ENCODE peak calls at places on chromosomes 4 and X, in four cellular contexts. D, J, G and S are unnamed samples. For H3K4me1, the result is how much of the 10 kb centered on the place peaks cover.

GRCh38 chrX:77949840-77950239 is 19.6 kb downstream of the PGAM4 start:
- DNase-seq in D (peak), J (no peak), G (no peak), S (no peak)

GRCh38 chr4:7186081-7186480 is 6.3 kb upstream of the SORCS2 start:
- DNase-seq in D (peak), J (no peak), G (no peak), S (no peak)

GRCh38 chr4:147610666-147611065 is 6.5 kb upstream of the TMEM184C start:
- DNase-seq in D (no peak), J (no peak), G (no peak), S (no peak)

GRCh38 chr4:31918891-31919290 is 1198.7 kb downstream of the PCDH7 start:
- DNase-seq in D (no peak), J (no peak), G (no peak), S (no peak)

GRCh38 chr4:150007512-150007911 is 70.7 kb upstream of the DCLK2 start:
- DNase-seq in D (no peak), J (no peak), G (no peak), S (no peak)

GRCh38 chr4:172042714-172043114 is 229.5 kb downstream of the GALNTL6 start:
- DNase-seq in D (no peak), J (no peak), G (no peak), S (no peak)

GRCh38 chr4:180745019-180745418 is 1498.2 kb upstream of the TENM3 start:
- DNase-seq in D (no peak), J (no peak), G (no peak), S (no peak)

GRCh38 chr4:179307297-179308136 is 1865.3 kb upstream of the AGA start:
- DNase-seq in D (peak), J (no peak), G (no peak), S (no peak)

GRCh38 chr4:98470831-98471230 is 187.6 kb downstream of the TSPAN5 start:
- DNase-seq in D (no peak), J (no peak), G (no peak), S (no peak)

GRCh38 chr4:27176400-27176799 is 315.8 kb downstream of the STIM2 start:
- DNase-seq in D (peak), J (no peak), G (no peak), S (no peak)

GRCh38 chr4:4922441-4922840 is 63.0 kb downstream of the MSX1 start:
- DNase-seq in D (no peak), J (no peak), G (no peak), S (no peak)

GRCh38 chr4:504076-504475 is 5.1 kb downstream of the PIGG start:
- DNase-seq in D (no peak), J (no peak), G (no peak), S (no peak)

GRCh38 chrX:9197231-9197630 is 163.3 kb upstream of the FAM9B start:
- DNase-seq in D (no peak), J (no peak), G (no peak), S (no peak)

GRCh38 chrX:97367149-97367548 is 483.4 kb downstream of the RPA4 start:
- DNase-seq in D (no peak), J (no peak), G (no peak), S (no peak)

GRCh38 chrX:112643721-112644120 is 36.0 kb downstream of the LHFPL1 start:
- DNase-seq in D (no peak), J (no peak), G (no peak), S (no peak)

GRCh38 chr4:122218762-122219161 is 66.6 kb downstream of the BLTP1 start:
- DNase-seq in D (no peak), J (no peak), G (no peak), S (no peak)

GRCh38 chrX:20361890-20362262 is 95.2 kb upstream of the RPS6KA3 start:
- DNase-seq in D (peak), J (no peak), G (no peak), S (no peak)

GRCh38 chr4:169147217-169147616 is 123.5 kb downstream of the SH3RF1 start:
- DNase-seq in D (no peak), J (no peak), G (no peak), S (no peak)
- H3K4me1 ChIP-seq in D (under half), J (under half), G (under half), S (under half)

GRCh38 chr4:168811207-168811606 is 198.8 kb downstream of the CBR4 start:
- DNase-seq in D (no peak), J (no peak), G (no peak), S (no peak)

GRCh38 chr4:168817418-168817817 is 192.6 kb downstream of the CBR4 start:
- DNase-seq in D (no peak), J (no peak), G (no peak), S (no peak)

GRCh38 chr4:168811793-168812651 is 198.0 kb downstream of the CBR4 start:
- DNase-seq in D (no peak), J (no peak), G (no peak), S (no peak)

GRCh38 chr4:168812806-168813205 is 197.2 kb downstream of the CBR4 start:
- DNase-seq in D (no peak), J (no peak), G (no peak), S (no peak)

GRCh38 chr4:168815373-168816345 is 194.4 kb downstream of the CBR4 start:
- DNase-seq in D (no peak), J (no peak), G (no peak), S (no peak)
- H3K27ac ChIP-seq in D (peak), J (peak), G (peak), S (no peak)

DNA sequence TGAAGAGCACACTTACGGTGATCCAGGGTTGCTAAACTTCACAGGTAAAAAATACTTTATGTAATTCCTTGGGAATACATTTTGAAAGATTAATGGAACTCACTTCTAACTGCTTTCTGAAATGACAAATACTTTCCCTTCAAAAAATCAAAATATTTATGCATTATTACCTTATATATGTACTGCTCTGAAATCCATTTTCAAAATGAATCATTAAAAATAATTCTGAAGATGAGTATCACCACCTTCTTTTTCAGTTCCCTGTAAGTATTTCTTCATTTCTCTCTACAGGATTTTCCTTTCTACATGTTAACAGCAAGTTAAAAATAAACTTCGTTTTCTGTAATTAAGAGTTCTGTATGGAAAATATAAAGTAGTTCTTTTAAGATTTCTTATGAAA is 428.6 kb downstream of the TMA16 start:
- DNase-seq in D (no peak), J (no peak), G (no peak), S (no peak)
- H3K4me1 ChIP-seq in D (under half), J (under half), G (under half), S (under half)

DNA sequence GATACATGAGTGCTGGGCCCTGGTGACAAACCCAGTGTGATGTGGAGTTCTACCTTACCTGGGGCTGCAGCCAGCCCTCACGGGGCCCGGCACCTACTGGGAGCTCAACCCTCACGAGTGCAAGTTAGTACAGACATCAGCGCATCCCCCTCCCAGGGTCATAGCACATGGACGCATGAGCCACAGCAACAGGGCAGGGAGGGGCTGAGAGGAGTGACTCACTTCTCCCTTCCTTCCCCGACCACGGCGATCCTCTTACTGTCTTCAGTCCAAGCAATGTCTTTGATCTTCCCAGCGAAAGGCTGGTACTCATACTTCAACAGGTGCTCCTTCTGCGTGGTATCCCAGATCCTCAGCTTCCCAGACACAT is 17.8 kb downstream of the WDR1 start:
- DNase-seq in D (no peak), J (no peak), G (no peak), S (no peak)
- H3K27ac ChIP-seq in D (no peak), J (no peak), G (peak), S (peak)

DNA sequence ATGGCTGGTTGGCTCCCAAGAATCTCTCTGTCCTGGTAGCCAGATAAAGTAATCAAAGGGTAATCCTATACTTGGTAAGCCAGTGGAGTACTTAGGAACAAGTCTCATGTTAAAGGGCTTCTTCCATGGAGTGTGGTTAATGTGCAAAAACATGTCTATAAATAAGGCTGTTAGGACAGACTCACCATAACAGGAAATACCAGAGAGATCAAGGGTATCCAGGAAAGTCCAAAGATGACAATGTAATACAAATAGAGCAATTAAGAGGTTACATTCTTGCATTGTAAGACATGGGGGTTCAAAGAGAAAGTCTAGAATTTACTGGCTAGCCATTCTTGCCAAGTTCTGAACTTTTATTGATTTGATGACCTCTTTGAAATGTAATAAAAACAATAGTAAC is 61.9 kb upstream of the ZCCHC13 start:
- DNase-seq in D (no peak), J (no peak), G (no peak), S (no peak)
- H3K4me1 ChIP-seq in D (under half), J (under half), G (under half), S (under half)

GRCh38 chrX:47199286-47199685 is 5.7 kb downstream of the UBA1 start:
- DNase-seq in D (no peak), J (no peak), G (no peak), S (no peak)

GRCh38 chrX:47198026-47198686 is 4.5 kb downstream of the UBA1 start:
- DNase-seq in D (no peak), J (no peak), G (no peak), S (no peak)

GRCh38 chrX:47196098-47196497 is 2.5 kb downstream of the UBA1 start:
- DNase-seq in D (no peak), J (no peak), G (no peak), S (no peak)

GRCh38 chrX:47198687-47199080 is 5.1 kb downstream of the UBA1 start:
- DNase-seq in D (no peak), J (no peak), G (no peak), S (no peak)

DNA sequence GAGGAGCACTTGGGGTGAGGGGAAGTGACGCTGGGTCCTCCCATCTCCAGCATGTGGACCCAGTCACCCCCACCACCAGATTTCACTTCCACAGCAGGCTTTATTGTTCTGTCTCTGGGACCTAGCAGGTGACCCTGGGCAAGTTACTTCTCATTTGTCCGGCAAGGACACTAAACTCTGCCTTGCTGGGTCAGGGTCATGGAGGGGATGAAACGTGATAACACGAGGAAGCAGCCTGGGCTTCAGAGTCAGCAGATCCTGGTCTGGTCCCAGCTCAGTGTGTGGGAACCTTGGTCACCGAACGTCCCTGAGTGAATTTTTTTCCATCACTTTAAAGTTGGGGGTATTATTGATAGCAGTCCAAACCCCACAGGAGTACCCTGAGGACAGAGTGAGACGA is 3.9 kb downstream of the UBA1 start:
- DNase-seq in D (no peak), J (no peak), G (no peak), S (no peak)
- H3K27ac ChIP-seq in D (no peak), J (no peak), G (no peak), S (peak)

GRCh38 chr4:80054375-80054774 is 18.7 kb downstream of the ANTXR2 start:
- DNase-seq in D (no peak), J (no peak), G (no peak), S (no peak)
- H3K4me1 ChIP-seq in D (under half), J (under half), G (under half), S (under half)

GRCh38 chrX:47360423-47361179 is 9.8 kb upstream of the ZNF157 start:
- DNase-seq in D (no peak), J (no peak), G (no peak), S (no peak)
- H3K27ac ChIP-seq in D (peak), J (no peak), G (no peak), S (no peak)

GRCh38 chr4:57074753-57075152 is 35.4 kb downstream of the IGFBP7 start:
- DNase-seq in D (no peak), J (no peak), G (peak), S (no peak)
- H3K4me1 ChIP-seq in D (under half), J (half or more), G (half or more), S (under half)